ENCODE peak calls at places on chromosomes 7 and 10, in ten cellular contexts. M, Q, H, A, B, S, R, G, F and D are unnamed samples.

GRCh38 chr10:47058961-47059391 is 147.7 kb downstream of the PTPN20 start:
- DNase-seq in M (no peak), Q (no peak), H (no peak), A (no peak), B (no peak), S (no peak), R (peak; percentile 46), G (no peak), F (no peak), D (no peak)

GRCh38 chr10:127600479-127600878 is 51.4 kb downstream of the NPS start:
- DNase-seq in M (no peak), Q (no peak), H (no peak), A (no peak), B (peak; percentile 17), S (no peak), R (no peak), G (no peak), F (no peak), D (no peak)

GRCh38 chr10:47349941-47350371 is 1.8 kb downstream of the RBP3 start:
- DNase-seq in M (no peak), Q (no peak), H (no peak), A (no peak), B (no peak), S (no peak), R (no peak), G (no peak), F (no peak), D (no peak)

GRCh38 chr7:70355591-70356323 is 757.5 kb downstream of the AUTS2 start:
- DNase-seq in M (no peak), Q (no peak), H (no peak), A (no peak), B (no peak), S (no peak), R (no peak), G (no peak), F (no peak), D (no peak)

GRCh38 chr10:104582604-104582951 is 58.5 kb upstream of the SORCS3 start:
- DNase-seq in M (no peak), Q (no peak), H (no peak), A (peak; percentile 25), B (no peak), S (no peak), R (no peak), G (no peak), F (no peak), D (no peak)

GRCh38 chr10:118481871-118482270 is 113.6 kb downstream of the PRLHR start:
- DNase-seq in M (no peak), Q (no peak), H (no peak), A (no peak), B (peak; percentile 51), S (no peak), R (no peak), G (no peak), F (no peak), D (no peak)

GRCh38 chr10:34015700-34016099 is 681.2 kb upstream of the NRP1 start:
- DNase-seq in M (no peak), Q (no peak), H (no peak), A (peak; percentile 7), B (peak; percentile 60), S (no peak), R (no peak), G (no peak), F (no peak), D (no peak)

GRCh38 chr10:85976267-85976793 is 390.3 kb downstream of the GRID1 start:
- DNase-seq in M (no peak), Q (no peak), H (no peak), A (no peak), B (no peak), S (no peak), R (no peak), G (no peak), F (no peak), D (no peak)

GRCh38 chr7:1892011-1892965 is 222.2 kb downstream of the ELFN1 start:
- DNase-seq in M (no peak), Q (no peak), H (no peak), A (no peak), B (peak; percentile 69), S (no peak), R (no peak), G (no peak), F (no peak), D (no peak)

GRCh38 chr7:128909605-128910568 is 622 bp downstream of the KCP start:
- DNase-seq in M (no peak), Q (no peak), H (no peak), A (no peak), B (no peak), S (no peak), R (peak; percentile 23), G (peak; percentile 63), F (no peak), D (no peak)

GRCh38 chr7:85829817-85830432 is 643.1 kb upstream of the SEMA3D start:
- DNase-seq in M (no peak), Q (no peak), H (no peak), A (no peak), B (peak; percentile 58), S (no peak), R (peak; percentile 11), G (peak; percentile 37), F (no peak), D (no peak)

GRCh38 chr10:84238909-84239308 is 2.4 kb downstream of the LRIT1 start:
- DNase-seq in M (no peak), Q (no peak), H (no peak), A (no peak), B (peak; percentile 32), S (no peak), R (peak; percentile 30), G (no peak), F (no peak), D (no peak)

GRCh38 chr10:112583236-112583919 is 136.4 kb downstream of the VTI1A start:
- DNase-seq in M (no peak), Q (no peak), H (no peak), A (no peak), B (no peak), S (no peak), R (no peak), G (no peak), F (no peak), D (no peak)

GRCh38 chr10:20596065-20596760 is 300.9 kb downstream of the NEBL start:
- DNase-seq in M (no peak), Q (no peak), H (no peak), A (no peak), B (no peak), S (no peak), R (peak; percentile 1), G (no peak), F (no peak), D (no peak)

GRCh38 chr10:20598590-20598989 is 298.5 kb downstream of the NEBL start:
- DNase-seq in M (peak; percentile 45), Q (no peak), H (peak; percentile 48), A (peak; percentile 45), B (peak; percentile 52), S (peak; percentile 38), R (peak; percentile 51), G (peak; percentile 54), F (peak; percentile 26), D (peak; percentile 60)

GRCh38 chr10:20596911-20597310 is 300.2 kb downstream of the NEBL start:
- DNase-seq in M (no peak), Q (no peak), H (no peak), A (no peak), B (no peak), S (no peak), R (no peak), G (no peak), F (no peak), D (no peak)

DNA sequence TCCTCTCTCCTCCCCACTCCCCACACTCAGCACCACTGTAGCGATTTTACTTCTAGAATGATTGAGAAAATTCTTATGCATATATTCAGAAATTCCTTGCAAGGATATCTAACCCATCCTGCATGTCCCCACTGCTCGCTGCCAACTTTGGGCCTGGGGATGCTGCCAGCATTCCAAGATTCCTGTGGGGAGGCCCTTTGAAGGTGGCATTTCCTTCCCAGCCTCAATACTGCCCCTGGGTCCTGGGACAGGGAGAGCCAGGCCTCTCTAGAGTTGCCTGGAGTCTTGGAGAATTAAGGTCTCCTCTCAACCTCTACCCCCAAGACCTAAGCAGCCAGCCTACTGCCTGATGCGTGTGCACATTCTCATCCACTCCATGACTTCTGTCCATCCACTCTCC is 303.5 kb downstream of the NEBL start:
- DNase-seq in M (no peak), Q (no peak), H (no peak), A (no peak), B (no peak), S (no peak), R (no peak), G (no peak), F (no peak), D (no peak)
- H3K27ac ChIP-seq in M (no peak overlapping the region), Q (no peak overlapping the region), H (no peak overlapping the region), A (no peak overlapping the region), B (no peak overlapping the region), S (no peak overlapping the region), R (no peak overlapping the region), G (no peak overlapping the region), F (no peak overlapping the region), D (no peak overlapping the region)

DNA sequence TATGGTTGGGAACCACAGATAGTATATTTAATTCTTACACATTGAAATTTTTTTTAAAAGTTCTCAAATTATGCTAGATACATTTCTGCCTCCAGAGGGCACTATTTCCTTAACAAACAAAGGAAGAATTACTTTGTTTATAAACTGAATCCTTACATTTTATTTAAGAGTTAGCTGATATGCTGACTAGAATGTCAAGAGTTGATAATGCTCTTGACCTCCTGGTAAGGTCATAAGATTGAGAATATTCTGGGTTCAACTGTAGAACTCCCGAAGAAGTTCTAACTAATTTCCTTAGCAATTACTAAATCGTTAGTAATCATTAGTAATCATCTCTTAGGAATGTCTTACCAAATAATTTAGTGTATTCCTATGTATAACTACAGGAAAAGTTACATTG is 95.3 kb upstream of the CYP26C1 start:
- DNase-seq in M (no peak), Q (no peak), H (no peak), A (no peak), B (peak; percentile 68), S (peak; percentile 25), R (peak; percentile 73), G (peak; percentile 69), F (no peak), D (no peak)
- TF ChIP-seq CTCF in M (peak; percentile 71), Q (peak; percentile 58), H (peak; percentile 20), A (no peak), B (peak; percentile 77), S (peak; percentile 51), R (peak; percentile 68), G (peak; percentile 77), F (peak; percentile 52), D (peak; percentile 73)

GRCh38 chr7:22566176-22566575 is 66.2 kb upstream of the STEAP1B start:
- DNase-seq in M (no peak), Q (no peak), H (no peak), A (no peak), B (no peak), S (no peak), R (no peak), G (no peak), F (no peak), D (no peak)
- H3K4me1 ChIP-seq in M (peaks cover 49% of the 10 kb centered on the region), Q (peaks cover 13% of the 10 kb centered on the region), H (peaks cover 45% of the 10 kb centered on the region), A (peaks cover 54% of the 10 kb centered on the region), B (peaks cover 76% of the 10 kb centered on the region), S (peaks cover 37% of the 10 kb centered on the region), R (peaks cover 41% of the 10 kb centered on the region), G (peaks cover 27% of the 10 kb centered on the region), F (peaks cover 48% of the 10 kb centered on the region), D (peaks cover 51% of the 10 kb centered on the region)

DNA sequence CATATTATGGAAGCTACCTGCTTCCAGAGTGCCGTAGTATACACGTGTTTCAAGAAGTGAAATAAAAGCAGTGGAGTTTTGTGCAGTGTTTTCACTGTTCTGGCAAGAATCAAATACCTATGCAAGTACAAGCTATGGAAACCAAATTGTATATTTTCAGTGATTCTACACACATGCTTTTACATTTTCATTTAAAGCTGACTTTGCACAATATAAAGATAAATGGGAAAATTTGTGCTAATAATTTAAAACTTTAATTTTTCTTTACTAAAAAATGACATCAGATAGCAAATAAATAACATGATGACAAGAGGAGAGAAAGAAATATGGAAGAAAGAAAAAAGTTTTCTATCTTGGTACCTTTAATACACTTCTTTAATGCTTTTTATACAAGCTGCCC is 393.7 kb upstream of the NPVF start:
- DNase-seq in M (no peak), Q (no peak), H (no peak), A (no peak), B (no peak), S (no peak), R (no peak), G (no peak), F (no peak), D (no peak)
- H3K27ac ChIP-seq in M (no peak overlapping the region), Q (no peak overlapping the region), H (no peak overlapping the region), A (no peak overlapping the region), B (no peak overlapping the region), S (no peak overlapping the region), R (no peak overlapping the region), G (no peak overlapping the region), F (no peak overlapping the region), D (no peak overlapping the region)